ENCODE peak calls at places on chromosomes 13 and 19, in nine cellular contexts. One of them, this sample, is unnamed.

GRCh38 chr19:28472843-28473242 is 740.1 kb downstream of the UQCRFS1 start:
- DNase-seq in sigmoid colon: peak
- DNase-seq in Jurkat, Clone E6-1: no peak
- DNase-seq in astrocyte of the cerebellum: no peak
- DNase-seq in cardiac fibroblast: no peak
- DNase-seq in fibroblast of lung: no peak
- DNase-seq in fibroblast of the aortic adventitia: no peak
- DNase-seq in GM23248: peak
- DNase-seq in fibroblast of mammary gland: no peak
- DNase-seq in this sample: no peak

GRCh38 chr19:41646589-41647204 is 19.8 kb upstream of the CEACAM4 start:
- DNase-seq in fibroblast of mammary gland: peak
- DNase-seq in cardiac fibroblast: peak
- DNase-seq in fibroblast of lung: no peak
- DNase-seq in astrocyte of the cerebellum: no peak
- DNase-seq in Jurkat, Clone E6-1: peak
- DNase-seq in fibroblast of the aortic adventitia: peak
- DNase-seq in sigmoid colon: no peak
- DNase-seq in GM23248: peak
- DNase-seq in this sample: no peak

GRCh38 chr13:42048625-42049453 is at the start of gene DGKH:
- DNase-seq in cardiac fibroblast: peak
- DNase-seq in fibroblast of lung: peak
- DNase-seq in fibroblast of mammary gland: peak
- DNase-seq in astrocyte of the cerebellum: no peak
- DNase-seq in sigmoid colon: peak
- DNase-seq in GM23248: peak
- DNase-seq in fibroblast of the aortic adventitia: peak
- DNase-seq in Jurkat, Clone E6-1: no peak
- DNase-seq in this sample: peak

GRCh38 chr19:40810160-40810559 is 11.2 kb downstream of the EGLN2 start:
- DNase-seq in Jurkat, Clone E6-1: no peak
- DNase-seq in GM23248: no peak
- DNase-seq in sigmoid colon: no peak
- DNase-seq in cardiac fibroblast: no peak
- DNase-seq in fibroblast of the aortic adventitia: no peak
- DNase-seq in fibroblast of lung: no peak
- DNase-seq in fibroblast of mammary gland: no peak
- DNase-seq in astrocyte of the cerebellum: no peak
- DNase-seq in this sample: no peak

GRCh38 chr19:35009424-35010415 is 9.6 kb downstream of the GRAMD1A start:
- DNase-seq in fibroblast of the aortic adventitia: no peak
- DNase-seq in sigmoid colon: peak
- DNase-seq in cardiac fibroblast: no peak
- DNase-seq in GM23248: no peak
- DNase-seq in fibroblast of mammary gland: no peak
- DNase-seq in Jurkat, Clone E6-1: no peak
- DNase-seq in fibroblast of lung: no peak
- DNase-seq in astrocyte of the cerebellum: no peak
- DNase-seq in this sample: no peak

GRCh38 chr13:49185264-49185663 is 34.9 kb upstream of the MLNR start:
- DNase-seq in Jurkat, Clone E6-1: no peak
- DNase-seq in fibroblast of the aortic adventitia: no peak
- DNase-seq in sigmoid colon: no peak
- DNase-seq in astrocyte of the cerebellum: no peak
- DNase-seq in cardiac fibroblast: no peak
- DNase-seq in fibroblast of mammary gland: peak
- DNase-seq in GM23248: no peak
- DNase-seq in fibroblast of lung: no peak
- DNase-seq in this sample: peak

GRCh38 chr13:39462456-39462855 is 140.5 kb downstream of the LHFPL6 start:
- DNase-seq in fibroblast of mammary gland: no peak
- DNase-seq in sigmoid colon: no peak
- DNase-seq in Jurkat, Clone E6-1: no peak
- DNase-seq in fibroblast of the aortic adventitia: peak
- DNase-seq in astrocyte of the cerebellum: no peak
- DNase-seq in GM23248: peak
- DNase-seq in cardiac fibroblast: peak
- DNase-seq in fibroblast of lung: no peak
- DNase-seq in this sample: peak

GRCh38 chr19:45779231-45780145 is 2.8 kb downstream of the DMPK start:
- DNase-seq in sigmoid colon: peak
- DNase-seq in fibroblast of lung: no peak
- DNase-seq in fibroblast of mammary gland: peak
- DNase-seq in cardiac fibroblast: peak
- DNase-seq in fibroblast of the aortic adventitia: peak
- DNase-seq in astrocyte of the cerebellum: no peak
- DNase-seq in GM23248: peak
- DNase-seq in Jurkat, Clone E6-1: peak
- DNase-seq in this sample: peak

GRCh38 chr19:928471-929259 is 2.8 kb downstream of the ARID3A start:
- DNase-seq in cardiac fibroblast: peak
- DNase-seq in sigmoid colon: no peak
- DNase-seq in GM23248: no peak
- DNase-seq in fibroblast of the aortic adventitia: no peak
- DNase-seq in Jurkat, Clone E6-1: no peak
- DNase-seq in astrocyte of the cerebellum: no peak
- DNase-seq in fibroblast of lung: no peak
- DNase-seq in fibroblast of mammary gland: no peak
- DNase-seq in this sample: no peak

GRCh38 chr19:926595-927043 is 784 bp downstream of the ARID3A start:
- DNase-seq in cardiac fibroblast: peak
- DNase-seq in fibroblast of mammary gland: peak
- DNase-seq in astrocyte of the cerebellum: no peak
- DNase-seq in sigmoid colon: no peak
- DNase-seq in fibroblast of lung: no peak
- DNase-seq in GM23248: peak
- DNase-seq in fibroblast of the aortic adventitia: peak
- DNase-seq in Jurkat, Clone E6-1: no peak
- DNase-seq in this sample: peak

GRCh38 chr19:927044-927706 is 1.3 kb downstream of the ARID3A start:
- DNase-seq in Jurkat, Clone E6-1: no peak
- DNase-seq in fibroblast of lung: peak
- DNase-seq in GM23248: peak
- DNase-seq in cardiac fibroblast: peak
- DNase-seq in astrocyte of the cerebellum: no peak
- DNase-seq in sigmoid colon: peak
- DNase-seq in fibroblast of mammary gland: peak
- DNase-seq in fibroblast of the aortic adventitia: peak
- DNase-seq in this sample: no peak

GRCh38 chr19:925912-926594 is at the start of gene ARID3A:
- DNase-seq in astrocyte of the cerebellum: no peak
- DNase-seq in sigmoid colon: peak
- DNase-seq in GM23248: peak
- DNase-seq in fibroblast of the aortic adventitia: no peak
- DNase-seq in cardiac fibroblast: peak
- DNase-seq in Jurkat, Clone E6-1: no peak
- DNase-seq in fibroblast of mammary gland: no peak
- DNase-seq in fibroblast of lung: peak
- DNase-seq in this sample: no peak

GRCh38 chr19:927707-928401 is 2.0 kb downstream of the ARID3A start:
- DNase-seq in GM23248: no peak
- DNase-seq in astrocyte of the cerebellum: no peak
- DNase-seq in fibroblast of lung: no peak
- DNase-seq in fibroblast of the aortic adventitia: no peak
- DNase-seq in cardiac fibroblast: no peak
- DNase-seq in sigmoid colon: no peak
- DNase-seq in Jurkat, Clone E6-1: no peak
- DNase-seq in fibroblast of mammary gland: no peak
- DNase-seq in this sample: no peak
- H3K4me3 ChIP-seq in GM23248: peak
- H3K4me3 ChIP-seq in astrocyte of the cerebellum: peak
- H3K4me3 ChIP-seq in fibroblast of lung: peak
- H3K4me3 ChIP-seq in fibroblast of the aortic adventitia: peak
- H3K4me3 ChIP-seq in cardiac fibroblast: peak
- H3K4me3 ChIP-seq in sigmoid colon: peak
- H3K4me3 ChIP-seq in Jurkat, Clone E6-1: no peak
- H3K4me3 ChIP-seq in fibroblast of mammary gland: peak
- H3K4me3 ChIP-seq in this sample: peak

GRCh38 chr19:50512112-50512998 is 1.4 kb downstream of the ASPDH start:
- DNase-seq in fibroblast of mammary gland: no peak
- DNase-seq in fibroblast of the aortic adventitia: no peak
- DNase-seq in GM23248: no peak
- DNase-seq in Jurkat, Clone E6-1: no peak
- DNase-seq in cardiac fibroblast: no peak
- DNase-seq in fibroblast of lung: no peak
- DNase-seq in astrocyte of the cerebellum: no peak
- DNase-seq in sigmoid colon: no peak
- DNase-seq in this sample: no peak
- H3K4me3 ChIP-seq in fibroblast of mammary gland: no peak
- H3K4me3 ChIP-seq in fibroblast of the aortic adventitia: no peak
- H3K4me3 ChIP-seq in GM23248: peak
- H3K4me3 ChIP-seq in Jurkat, Clone E6-1: peak
- H3K4me3 ChIP-seq in cardiac fibroblast: no peak
- H3K4me3 ChIP-seq in fibroblast of lung: no peak
- H3K4me3 ChIP-seq in astrocyte of the cerebellum: peak
- H3K4me3 ChIP-seq in sigmoid colon: no peak
- H3K4me3 ChIP-seq in this sample: peak

DNA sequence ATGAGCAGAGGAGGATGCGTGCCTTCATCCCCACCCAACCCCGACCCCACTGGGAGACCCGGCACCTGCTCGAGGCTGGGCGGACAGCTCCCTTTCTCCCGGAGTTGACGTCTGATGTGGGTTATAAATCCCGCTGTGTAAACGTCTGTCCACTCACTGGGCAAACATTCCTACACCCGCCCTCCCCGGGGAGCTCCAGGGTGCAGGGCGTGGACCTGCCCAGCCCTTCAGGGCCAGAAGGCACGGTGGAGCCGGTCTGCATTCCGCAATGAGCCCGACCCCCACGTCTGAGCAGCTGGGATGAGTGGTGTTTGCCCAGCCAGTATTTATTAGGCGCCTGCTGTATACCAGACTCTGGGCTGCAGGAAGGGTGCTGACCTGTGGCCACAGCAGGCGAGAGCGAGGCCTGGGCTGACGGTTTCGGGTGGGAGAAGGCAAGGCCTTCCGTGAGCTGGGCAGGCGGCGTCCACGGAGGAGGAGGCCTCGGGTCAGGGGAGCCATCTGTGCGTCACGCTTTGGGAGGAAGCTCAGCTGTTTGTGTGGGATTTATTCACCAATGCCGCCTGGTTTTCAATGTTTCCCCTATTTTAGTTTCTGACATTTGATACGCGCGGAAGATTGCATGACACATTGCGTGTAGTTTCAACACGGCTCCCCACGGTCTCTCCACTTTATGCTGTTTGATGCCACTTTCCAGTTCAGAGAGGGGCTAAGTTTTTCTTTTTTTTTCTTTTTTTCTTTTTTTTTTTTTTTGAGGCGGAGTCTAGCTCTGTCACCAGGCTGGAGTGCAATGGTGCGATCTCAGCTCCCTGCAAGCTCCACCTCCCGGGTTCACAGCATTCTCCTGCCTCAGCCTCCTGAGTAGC is 2.0 kb downstream of the MISP start:
- DNase-seq in cardiac fibroblast: peak
- DNase-seq in fibroblast of lung: peak
- DNase-seq in GM23248: peak
- DNase-seq in astrocyte of the cerebellum: peak
- DNase-seq in Jurkat, Clone E6-1: no peak
- DNase-seq in fibroblast of mammary gland: peak
- DNase-seq in fibroblast of the aortic adventitia: peak
- DNase-seq in sigmoid colon: peak
- DNase-seq in this sample: peak
- H3K4me3 ChIP-seq in cardiac fibroblast: no peak
- H3K4me3 ChIP-seq in fibroblast of lung: no peak
- H3K4me3 ChIP-seq in GM23248: no peak
- H3K4me3 ChIP-seq in astrocyte of the cerebellum: no peak
- H3K4me3 ChIP-seq in Jurkat, Clone E6-1: no peak
- H3K4me3 ChIP-seq in fibroblast of mammary gland: no peak
- H3K4me3 ChIP-seq in fibroblast of the aortic adventitia: no peak
- H3K4me3 ChIP-seq in sigmoid colon: no peak
- H3K4me3 ChIP-seq in this sample: no peak

GRCh38 chr19:48635966-48636858 is 967 bp downstream of the DBP start:
- DNase-seq in fibroblast of lung: no peak
- DNase-seq in sigmoid colon: peak
- DNase-seq in GM23248: peak
- DNase-seq in Jurkat, Clone E6-1: no peak
- DNase-seq in fibroblast of the aortic adventitia: no peak
- DNase-seq in astrocyte of the cerebellum: no peak
- DNase-seq in cardiac fibroblast: no peak
- DNase-seq in fibroblast of mammary gland: no peak
- DNase-seq in this sample: no peak
- H3K4me3 ChIP-seq in fibroblast of lung: peak
- H3K4me3 ChIP-seq in sigmoid colon: peak
- H3K4me3 ChIP-seq in GM23248: peak
- H3K4me3 ChIP-seq in Jurkat, Clone E6-1: peak
- H3K4me3 ChIP-seq in fibroblast of the aortic adventitia: peak
- H3K4me3 ChIP-seq in astrocyte of the cerebellum: peak
- H3K4me3 ChIP-seq in cardiac fibroblast: peak
- H3K4me3 ChIP-seq in fibroblast of mammary gland: no peak
- H3K4me3 ChIP-seq in this sample: peak

DNA sequence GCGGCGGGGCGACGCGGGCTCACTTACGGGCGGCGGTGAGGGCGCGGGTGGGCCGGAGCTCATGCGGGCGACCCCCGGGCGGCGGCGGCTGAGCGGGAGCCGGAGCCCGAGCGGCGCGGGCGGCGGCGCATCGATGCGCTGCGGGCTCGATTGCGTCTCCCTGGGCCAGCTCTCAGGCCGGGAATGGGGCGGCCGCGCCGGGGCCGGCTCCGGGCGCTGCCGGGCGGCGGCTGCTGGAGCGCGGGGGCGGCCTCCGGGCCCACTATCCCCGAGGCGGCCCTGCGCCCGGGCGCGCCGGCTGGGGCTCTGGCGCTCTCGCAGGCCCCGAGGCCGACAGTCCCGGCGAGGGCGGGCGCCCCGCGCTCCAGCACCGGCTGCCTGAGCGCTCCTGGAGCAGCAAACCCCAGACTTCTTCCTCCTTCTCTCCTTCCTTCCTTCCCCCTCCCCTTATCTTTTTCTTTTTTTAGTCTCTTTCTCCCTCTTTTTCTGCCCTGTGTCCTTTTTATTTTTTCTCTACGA is 1.5 kb upstream of the TSHZ3 start:
- DNase-seq in GM23248: peak
- DNase-seq in fibroblast of mammary gland: peak
- DNase-seq in astrocyte of the cerebellum: no peak
- DNase-seq in Jurkat, Clone E6-1: no peak
- DNase-seq in sigmoid colon: no peak
- DNase-seq in fibroblast of the aortic adventitia: peak
- DNase-seq in cardiac fibroblast: peak
- DNase-seq in fibroblast of lung: peak
- DNase-seq in this sample: peak
- H3K4me3 ChIP-seq in GM23248: peak
- H3K4me3 ChIP-seq in fibroblast of mammary gland: peak
- H3K4me3 ChIP-seq in astrocyte of the cerebellum: peak
- H3K4me3 ChIP-seq in Jurkat, Clone E6-1: peak
- H3K4me3 ChIP-seq in sigmoid colon: peak
- H3K4me3 ChIP-seq in fibroblast of the aortic adventitia: peak
- H3K4me3 ChIP-seq in cardiac fibroblast: peak
- H3K4me3 ChIP-seq in fibroblast of lung: peak
- H3K4me3 ChIP-seq in this sample: peak

GRCh38 chr19:37975071-37975470 is 68.1 kb downstream of the SIPA1L3 start:
- DNase-seq in sigmoid colon: peak
- DNase-seq in fibroblast of the aortic adventitia: no peak
- DNase-seq in fibroblast of mammary gland: no peak
- DNase-seq in astrocyte of the cerebellum: no peak
- DNase-seq in fibroblast of lung: no peak
- DNase-seq in cardiac fibroblast: no peak
- DNase-seq in Jurkat, Clone E6-1: no peak
- DNase-seq in GM23248: no peak
- DNase-seq in this sample: no peak
- H3K4me3 ChIP-seq in sigmoid colon: no peak
- H3K4me3 ChIP-seq in fibroblast of the aortic adventitia: no peak
- H3K4me3 ChIP-seq in fibroblast of mammary gland: no peak
- H3K4me3 ChIP-seq in astrocyte of the cerebellum: no peak
- H3K4me3 ChIP-seq in fibroblast of lung: no peak
- H3K4me3 ChIP-seq in cardiac fibroblast: no peak
- H3K4me3 ChIP-seq in Jurkat, Clone E6-1: no peak
- H3K4me3 ChIP-seq in GM23248: no peak
- H3K4me3 ChIP-seq in this sample: no peak

This sample was measured in astrocyte of the spinal cord.